ENCODE peak calls at places on chromosomes 13 and 19, in seven cellular contexts. One of them, this sample, is unnamed.

GRCh38 chr19:29785955-29786589 is 25.7 kb upstream of the CCNE1 start:
- DNase-seq in GM18507: no peak
- DNase-seq in activated T-cell treated with anti-CD3 and anti-CD28 coated beads for 1 hour: no peak
- DNase-seq in naive thymus-derived CD8-positive, alpha-beta T cell: no peak
- DNase-seq in aorta: no peak
- DNase-seq in HL-60: peak; percentile 21
- DNase-seq in uterus: no peak
- DNase-seq in this sample: no peak

GRCh38 chr13:105097501-105097900 is 1438.0 kb downstream of the EFNB2 start:
- DNase-seq in GM18507: no peak
- DNase-seq in activated T-cell treated with anti-CD3 and anti-CD28 coated beads for 1 hour: no peak
- DNase-seq in naive thymus-derived CD8-positive, alpha-beta T cell: no peak
- DNase-seq in aorta: no peak
- DNase-seq in HL-60: peak; percentile 52
- DNase-seq in uterus: no peak
- DNase-seq in this sample: no peak

GRCh38 chr13:95185851-95186250 is 115.4 kb downstream of the ABCC4 start:
- DNase-seq in GM18507: no peak
- DNase-seq in activated T-cell treated with anti-CD3 and anti-CD28 coated beads for 1 hour: peak; percentile 23
- DNase-seq in naive thymus-derived CD8-positive, alpha-beta T cell: peak; percentile 36
- DNase-seq in aorta: no peak
- DNase-seq in HL-60: peak; percentile 62
- DNase-seq in uterus: no peak
- DNase-seq in this sample: no peak

GRCh38 chr19:57241181-57241580 is 749 bp downstream of the ZNF805 start:
- DNase-seq in GM18507: no peak
- DNase-seq in activated T-cell treated with anti-CD3 and anti-CD28 coated beads for 1 hour: no peak
- DNase-seq in naive thymus-derived CD8-positive, alpha-beta T cell: no peak
- DNase-seq in aorta: no peak
- DNase-seq in HL-60: peak; percentile 7
- DNase-seq in uterus: no peak
- DNase-seq in this sample: no peak

GRCh38 chr19:10694706-10695105 is 6.5 kb upstream of the QTRT1 start:
- DNase-seq in GM18507: no peak
- DNase-seq in activated T-cell treated with anti-CD3 and anti-CD28 coated beads for 1 hour: no peak
- DNase-seq in naive thymus-derived CD8-positive, alpha-beta T cell: no peak
- DNase-seq in aorta: no peak
- DNase-seq in HL-60: no peak
- DNase-seq in uterus: no peak
- DNase-seq in this sample: no peak

GRCh38 chr19:23415561-23416191 is 20.4 kb upstream of the ZNF91 start:
- DNase-seq in GM18507: no peak
- DNase-seq in activated T-cell treated with anti-CD3 and anti-CD28 coated beads for 1 hour: no peak
- DNase-seq in naive thymus-derived CD8-positive, alpha-beta T cell: no peak
- DNase-seq in aorta: no peak
- DNase-seq in HL-60: no peak
- DNase-seq in uterus: no peak
- DNase-seq in this sample: no peak

GRCh38 chr19:19171821-19172532 is 1.9 kb upstream of the MEF2B start:
- DNase-seq in GM18507: no peak
- DNase-seq in activated T-cell treated with anti-CD3 and anti-CD28 coated beads for 1 hour: no peak
- DNase-seq in naive thymus-derived CD8-positive, alpha-beta T cell: no peak
- DNase-seq in aorta: no peak
- DNase-seq in HL-60: peak; percentile 80
- DNase-seq in uterus: no peak
- DNase-seq in this sample: no peak

GRCh38 chr19:6115992-6116391 is 5.7 kb upstream of the RFX2 start:
- DNase-seq in GM18507: no peak
- DNase-seq in activated T-cell treated with anti-CD3 and anti-CD28 coated beads for 1 hour: no peak
- DNase-seq in naive thymus-derived CD8-positive, alpha-beta T cell: no peak
- DNase-seq in aorta: no peak
- DNase-seq in HL-60: no peak
- DNase-seq in uterus: no peak
- DNase-seq in this sample: no peak

GRCh38 chr13:72808917-72809500 is 27.1 kb downstream of the PIBF1 start:
- DNase-seq in GM18507: no peak
- DNase-seq in activated T-cell treated with anti-CD3 and anti-CD28 coated beads for 1 hour: no peak
- DNase-seq in naive thymus-derived CD8-positive, alpha-beta T cell: no peak
- DNase-seq in aorta: no peak
- DNase-seq in HL-60: no peak
- DNase-seq in uterus: no peak
- DNase-seq in this sample: no peak

GRCh38 chr19:37874784-37875183 is 31.6 kb downstream of the WDR87 start:
- DNase-seq in GM18507: no peak
- DNase-seq in activated T-cell treated with anti-CD3 and anti-CD28 coated beads for 1 hour: no peak
- DNase-seq in naive thymus-derived CD8-positive, alpha-beta T cell: no peak
- DNase-seq in aorta: no peak
- DNase-seq in HL-60: no peak
- DNase-seq in uterus: no peak
- DNase-seq in this sample: no peak

GRCh38 chr13:77429320-77430142 is 102.6 kb upstream of the MYCBP2 start:
- DNase-seq in GM18507: peak; percentile 9
- DNase-seq in activated T-cell treated with anti-CD3 and anti-CD28 coated beads for 1 hour: no peak
- DNase-seq in naive thymus-derived CD8-positive, alpha-beta T cell: no peak
- DNase-seq in aorta: no peak
- DNase-seq in HL-60: no peak
- DNase-seq in uterus: no peak
- DNase-seq in this sample: peak; percentile 53

GRCh38 chr13:25872871-25873607 is 178.8 kb downstream of the SHISA2 start:
- DNase-seq in GM18507: no peak
- DNase-seq in activated T-cell treated with anti-CD3 and anti-CD28 coated beads for 1 hour: no peak
- DNase-seq in naive thymus-derived CD8-positive, alpha-beta T cell: no peak
- DNase-seq in aorta: no peak
- DNase-seq in HL-60: peak; percentile 57
- DNase-seq in uterus: no peak
- DNase-seq in this sample: no peak

GRCh38 chr19:48991823-48992570 is 1.1 kb downstream of the GYS1 start:
- DNase-seq in GM18507: no peak
- DNase-seq in activated T-cell treated with anti-CD3 and anti-CD28 coated beads for 1 hour: no peak
- DNase-seq in naive thymus-derived CD8-positive, alpha-beta T cell: no peak
- DNase-seq in aorta: peak; percentile 85
- DNase-seq in HL-60: peak; percentile 51
- DNase-seq in uterus: peak; percentile 52
- DNase-seq in this sample: peak; percentile 74

GRCh38 chr19:14366529-14366928 is 14.7 kb upstream of the ADGRE5 start:
- DNase-seq in GM18507: no peak
- DNase-seq in activated T-cell treated with anti-CD3 and anti-CD28 coated beads for 1 hour: peak; percentile 86
- DNase-seq in naive thymus-derived CD8-positive, alpha-beta T cell: peak; percentile 86
- DNase-seq in aorta: peak; percentile 83
- DNase-seq in HL-60: peak; percentile 74
- DNase-seq in uterus: no peak
- DNase-seq in this sample: peak; percentile 72

GRCh38 chr13:22960827-22961226 is 220.0 kb upstream of the SGCG start:
- DNase-seq in GM18507: no peak
- DNase-seq in activated T-cell treated with anti-CD3 and anti-CD28 coated beads for 1 hour: no peak
- DNase-seq in naive thymus-derived CD8-positive, alpha-beta T cell: no peak
- DNase-seq in aorta: no peak
- DNase-seq in HL-60: no peak
- DNase-seq in uterus: no peak
- DNase-seq in this sample: no peak

GRCh38 chr19:3275068-3275582 is 50.7 kb downstream of the CELF5 start:
- DNase-seq in GM18507: peak; percentile 47
- DNase-seq in activated T-cell treated with anti-CD3 and anti-CD28 coated beads for 1 hour: peak; percentile 37
- DNase-seq in naive thymus-derived CD8-positive, alpha-beta T cell: no peak
- DNase-seq in aorta: no peak
- DNase-seq in HL-60: no peak
- DNase-seq in uterus: no peak
- DNase-seq in this sample: no peak

GRCh38 chr13:50422181-50423148 is 407.2 kb downstream of the KCNRG start:
- DNase-seq in GM18507: no peak
- DNase-seq in activated T-cell treated with anti-CD3 and anti-CD28 coated beads for 1 hour: no peak
- DNase-seq in naive thymus-derived CD8-positive, alpha-beta T cell: no peak
- DNase-seq in aorta: no peak
- DNase-seq in HL-60: no peak
- DNase-seq in uterus: no peak
- DNase-seq in this sample: no peak

This sample was measured in prostate gland.